ENCODE peak calls at places on chromosomes 4 and X, in seven cellular contexts. One of them, this sample, is unnamed.

GRCh38 chr4:83128235-83128929 is 13.9 kb upstream of the PLAC8 start:
- DNase-seq in K562: no peak
- DNase-seq in nephron progenitor cell: no peak
- DNase-seq in astrocyte of the spinal cord: peak
- DNase-seq in glutamatergic neuron: no peak
- DNase-seq in fibroblast of lung: peak
- DNase-seq in AG04449: peak
- DNase-seq in this sample: no peak

GRCh38 chr4:88792821-88793220 is 95.2 kb upstream of the NAP1L5 start:
- DNase-seq in K562: no peak
- DNase-seq in nephron progenitor cell: no peak
- DNase-seq in astrocyte of the spinal cord: peak
- DNase-seq in glutamatergic neuron: no peak
- DNase-seq in fibroblast of lung: no peak
- DNase-seq in AG04449: no peak
- DNase-seq in this sample: no peak

GRCh38 chr4:61517144-61517543 is 317.0 kb downstream of the ADGRL3 start:
- DNase-seq in K562: no peak
- DNase-seq in nephron progenitor cell: peak
- DNase-seq in astrocyte of the spinal cord: no peak
- DNase-seq in glutamatergic neuron: peak
- DNase-seq in fibroblast of lung: no peak
- DNase-seq in AG04449: no peak
- DNase-seq in this sample: no peak

GRCh38 chr4:133624744-133625143 is 475.6 kb downstream of the PCDH10 start:
- DNase-seq in K562: no peak
- DNase-seq in nephron progenitor cell: peak
- DNase-seq in astrocyte of the spinal cord: peak
- DNase-seq in glutamatergic neuron: no peak
- DNase-seq in fibroblast of lung: no peak
- DNase-seq in AG04449: no peak
- DNase-seq in this sample: no peak

GRCh38 chr4:16729361-16729760 is 169.1 kb downstream of the LDB2 start:
- DNase-seq in K562: no peak
- DNase-seq in nephron progenitor cell: no peak
- DNase-seq in astrocyte of the spinal cord: no peak
- DNase-seq in glutamatergic neuron: no peak
- DNase-seq in fibroblast of lung: no peak
- DNase-seq in AG04449: no peak
- DNase-seq in this sample: no peak

GRCh38 chrX:16476692-16477091 is 173.3 kb upstream of the S100G start:
- DNase-seq in K562: no peak
- DNase-seq in nephron progenitor cell: no peak
- DNase-seq in astrocyte of the spinal cord: no peak
- DNase-seq in glutamatergic neuron: no peak
- DNase-seq in fibroblast of lung: no peak
- DNase-seq in AG04449: no peak
- DNase-seq in this sample: no peak

GRCh38 chrX:136750364-136750763 is 30.4 kb downstream of the ARHGEF6 start:
- DNase-seq in K562: no peak
- DNase-seq in nephron progenitor cell: no peak
- DNase-seq in astrocyte of the spinal cord: peak
- DNase-seq in glutamatergic neuron: no peak
- DNase-seq in fibroblast of lung: no peak
- DNase-seq in AG04449: no peak
- DNase-seq in this sample: no peak

GRCh38 chr4:153485860-153486259 is 19.7 kb downstream of the TMEM131L start:
- DNase-seq in K562: no peak
- DNase-seq in nephron progenitor cell: no peak
- DNase-seq in astrocyte of the spinal cord: no peak
- DNase-seq in glutamatergic neuron: no peak
- DNase-seq in fibroblast of lung: no peak
- DNase-seq in AG04449: no peak
- DNase-seq in this sample: no peak

GRCh38 chr4:140300271-140300970 is 73.0 kb upstream of the SCOC start:
- DNase-seq in K562: no peak
- DNase-seq in nephron progenitor cell: no peak
- DNase-seq in astrocyte of the spinal cord: peak
- DNase-seq in glutamatergic neuron: no peak
- DNase-seq in fibroblast of lung: peak
- DNase-seq in AG04449: peak
- DNase-seq in this sample: peak

GRCh38 chr4:52578951-52579350 is 80.2 kb downstream of the USP46 start:
- DNase-seq in K562: no peak
- DNase-seq in nephron progenitor cell: no peak
- DNase-seq in astrocyte of the spinal cord: no peak
- DNase-seq in glutamatergic neuron: no peak
- DNase-seq in fibroblast of lung: no peak
- DNase-seq in AG04449: no peak
- DNase-seq in this sample: no peak

GRCh38 chrX:9873952-9874351 is 87.7 kb downstream of the SHROOM2 start:
- DNase-seq in K562: peak
- DNase-seq in nephron progenitor cell: no peak
- DNase-seq in astrocyte of the spinal cord: peak
- DNase-seq in glutamatergic neuron: peak
- DNase-seq in fibroblast of lung: peak
- DNase-seq in AG04449: no peak
- DNase-seq in this sample: peak

GRCh38 chrX:47623540-47624027 is 3.9 kb upstream of the SYN1 start:
- DNase-seq in K562: peak
- DNase-seq in nephron progenitor cell: peak
- DNase-seq in astrocyte of the spinal cord: peak
- DNase-seq in glutamatergic neuron: peak
- DNase-seq in fibroblast of lung: peak
- DNase-seq in AG04449: no peak
- DNase-seq in this sample: peak

GRCh38 chr4:789571-790465 is 36.1 kb downstream of the CPLX1 start:
- DNase-seq in K562: no peak
- DNase-seq in nephron progenitor cell: no peak
- DNase-seq in astrocyte of the spinal cord: no peak
- DNase-seq in glutamatergic neuron: peak
- DNase-seq in fibroblast of lung: no peak
- DNase-seq in AG04449: no peak
- DNase-seq in this sample: no peak

GRCh38 chrX:145405012-145405411 is 157.7 kb downstream of the SPANXN1 start:
- DNase-seq in K562: peak
- DNase-seq in nephron progenitor cell: peak
- DNase-seq in astrocyte of the spinal cord: peak
- DNase-seq in glutamatergic neuron: no peak
- DNase-seq in fibroblast of lung: peak
- DNase-seq in AG04449: no peak
- DNase-seq in this sample: peak

GRCh38 chr4:4430492-4431195 is 43.7 kb downstream of the NSG1 start:
- DNase-seq in K562: peak
- DNase-seq in nephron progenitor cell: peak
- DNase-seq in astrocyte of the spinal cord: peak
- DNase-seq in glutamatergic neuron: peak
- DNase-seq in fibroblast of lung: peak
- DNase-seq in AG04449: peak
- DNase-seq in this sample: peak

GRCh38 chrX:10795721-10796120 is 175.3 kb upstream of the MID1 start:
- DNase-seq in K562: no peak
- DNase-seq in nephron progenitor cell: no peak
- DNase-seq in astrocyte of the spinal cord: no peak
- DNase-seq in glutamatergic neuron: no peak
- DNase-seq in fibroblast of lung: no peak
- DNase-seq in AG04449: no peak
- DNase-seq in this sample: no peak

GRCh38 chr4:38870098-38870850 is 2.7 kb downstream of the FAM114A1 start:
- DNase-seq in K562: no peak
- DNase-seq in nephron progenitor cell: no peak
- DNase-seq in astrocyte of the spinal cord: no peak
- DNase-seq in glutamatergic neuron: no peak
- DNase-seq in fibroblast of lung: no peak
- DNase-seq in AG04449: no peak
- DNase-seq in this sample: no peak

GRCh38 chrX:115289465-115289864 is at the start of gene LUZP4:
- DNase-seq in K562: peak
- DNase-seq in nephron progenitor cell: no peak
- DNase-seq in astrocyte of the spinal cord: no peak
- DNase-seq in glutamatergic neuron: no peak
- DNase-seq in fibroblast of lung: no peak
- DNase-seq in AG04449: no peak
- DNase-seq in this sample: no peak

GRCh38 chrX:115284877-115285276 is 4.6 kb upstream of the LUZP4 start:
- DNase-seq in K562: no peak
- DNase-seq in nephron progenitor cell: no peak
- DNase-seq in astrocyte of the spinal cord: no peak
- DNase-seq in glutamatergic neuron: no peak
- DNase-seq in fibroblast of lung: peak
- DNase-seq in AG04449: no peak
- DNase-seq in this sample: no peak
- TF ChIP-seq CTCF in K562: no peak
- TF ChIP-seq CTCF in nephron progenitor cell: no peak
- TF ChIP-seq CTCF in astrocyte of the spinal cord: no peak
- TF ChIP-seq CTCF in glutamatergic neuron: no peak
- TF ChIP-seq CTCF in fibroblast of lung: peak
- TF ChIP-seq CTCF in AG04449: no peak
- TF ChIP-seq CTCF in this sample: no peak

GRCh38 chr4:139281212-139281611 is 1.2 kb upstream of the MGARP start:
- DNase-seq in K562: no peak
- DNase-seq in nephron progenitor cell: no peak
- DNase-seq in astrocyte of the spinal cord: no peak
- DNase-seq in glutamatergic neuron: no peak
- DNase-seq in fibroblast of lung: no peak
- DNase-seq in AG04449: no peak
- DNase-seq in this sample: no peak
- TF ChIP-seq CTCF in K562: peak
- TF ChIP-seq CTCF in nephron progenitor cell: peak
- TF ChIP-seq CTCF in astrocyte of the spinal cord: peak
- TF ChIP-seq CTCF in glutamatergic neuron: no peak
- TF ChIP-seq CTCF in fibroblast of lung: no peak
- TF ChIP-seq CTCF in AG04449: no peak
- TF ChIP-seq CTCF in this sample: no peak

GRCh38 chr4:156970501-156971167 is 965 bp downstream of the PDGFC start:
- DNase-seq in K562: no peak
- DNase-seq in nephron progenitor cell: peak
- DNase-seq in astrocyte of the spinal cord: no peak
- DNase-seq in glutamatergic neuron: peak
- DNase-seq in fibroblast of lung: peak
- DNase-seq in AG04449: no peak
- DNase-seq in this sample: no peak
- TF ChIP-seq CTCF in K562: no peak
- TF ChIP-seq CTCF in nephron progenitor cell: peak
- TF ChIP-seq CTCF in astrocyte of the spinal cord: peak
- TF ChIP-seq CTCF in glutamatergic neuron: no peak
- TF ChIP-seq CTCF in fibroblast of lung: peak
- TF ChIP-seq CTCF in AG04449: peak
- TF ChIP-seq CTCF in this sample: no peak

GRCh38 chr4:73750730-73751129 is 10.4 kb downstream of the CXCL8 start:
- DNase-seq in K562: no peak
- DNase-seq in nephron progenitor cell: no peak
- DNase-seq in astrocyte of the spinal cord: no peak
- DNase-seq in glutamatergic neuron: no peak
- DNase-seq in fibroblast of lung: no peak
- DNase-seq in AG04449: no peak
- DNase-seq in this sample: no peak
- TF ChIP-seq CTCF in K562: no peak
- TF ChIP-seq CTCF in nephron progenitor cell: no peak
- TF ChIP-seq CTCF in astrocyte of the spinal cord: no peak
- TF ChIP-seq CTCF in glutamatergic neuron: no peak
- TF ChIP-seq CTCF in fibroblast of lung: no peak
- TF ChIP-seq CTCF in AG04449: no peak
- TF ChIP-seq CTCF in this sample: no peak

GRCh38 chr4:137632842-137633241 is 100.5 kb upstream of the PCDH18 start:
- DNase-seq in K562: no peak
- DNase-seq in nephron progenitor cell: no peak
- DNase-seq in astrocyte of the spinal cord: no peak
- DNase-seq in glutamatergic neuron: no peak
- DNase-seq in fibroblast of lung: no peak
- DNase-seq in AG04449: no peak
- DNase-seq in this sample: no peak

GRCh38 chr4:137630252-137630651 is 98.0 kb upstream of the PCDH18 start:
- DNase-seq in K562: no peak
- DNase-seq in nephron progenitor cell: no peak
- DNase-seq in astrocyte of the spinal cord: no peak
- DNase-seq in glutamatergic neuron: no peak
- DNase-seq in fibroblast of lung: no peak
- DNase-seq in AG04449: no peak
- DNase-seq in this sample: no peak

GRCh38 chr4:137631605-137632004 is 99.3 kb upstream of the PCDH18 start:
- DNase-seq in K562: no peak
- DNase-seq in nephron progenitor cell: no peak
- DNase-seq in astrocyte of the spinal cord: no peak
- DNase-seq in glutamatergic neuron: no peak
- DNase-seq in fibroblast of lung: no peak
- DNase-seq in AG04449: no peak
- DNase-seq in this sample: no peak

GRCh38 chr4:137623013-137623412 is 90.7 kb upstream of the PCDH18 start:
- DNase-seq in K562: no peak
- DNase-seq in nephron progenitor cell: no peak
- DNase-seq in astrocyte of the spinal cord: no peak
- DNase-seq in glutamatergic neuron: no peak
- DNase-seq in fibroblast of lung: peak
- DNase-seq in AG04449: no peak
- DNase-seq in this sample: no peak

GRCh38 chr4:137627938-137628460 is 95.7 kb upstream of the PCDH18 start:
- DNase-seq in K562: no peak
- DNase-seq in nephron progenitor cell: no peak
- DNase-seq in astrocyte of the spinal cord: no peak
- DNase-seq in glutamatergic neuron: no peak
- DNase-seq in fibroblast of lung: no peak
- DNase-seq in AG04449: no peak
- DNase-seq in this sample: no peak
- TF ChIP-seq CTCF in K562: no peak
- TF ChIP-seq CTCF in nephron progenitor cell: no peak
- TF ChIP-seq CTCF in astrocyte of the spinal cord: no peak
- TF ChIP-seq CTCF in glutamatergic neuron: no peak
- TF ChIP-seq CTCF in fibroblast of lung: no peak
- TF ChIP-seq CTCF in AG04449: no peak
- TF ChIP-seq CTCF in this sample: no peak

DNA sequence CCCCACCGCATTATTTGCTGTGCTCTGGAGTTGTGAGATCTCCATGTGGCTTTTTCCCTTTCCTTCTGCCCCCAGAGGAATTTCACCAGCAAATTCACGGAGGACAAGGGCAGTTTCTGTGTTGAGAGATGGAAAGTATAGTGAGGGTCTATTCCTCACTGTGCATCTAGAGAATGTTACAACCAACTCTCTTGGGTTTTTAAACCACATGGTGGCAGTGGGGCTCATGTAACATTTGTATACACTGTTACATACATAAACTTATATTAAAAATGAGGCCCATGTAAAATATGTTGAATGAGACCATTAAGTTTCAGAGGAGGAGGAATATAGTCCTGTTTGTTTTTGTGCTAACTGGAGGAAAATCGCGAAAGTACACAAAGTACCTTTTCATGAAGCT is 914 bp upstream of the PRKG2 start:
- DNase-seq in K562: no peak
- DNase-seq in nephron progenitor cell: no peak
- DNase-seq in astrocyte of the spinal cord: no peak
- DNase-seq in glutamatergic neuron: no peak
- DNase-seq in fibroblast of lung: peak
- DNase-seq in AG04449: no peak
- DNase-seq in this sample: no peak
- TF ChIP-seq CTCF in K562: no peak
- TF ChIP-seq CTCF in nephron progenitor cell: no peak
- TF ChIP-seq CTCF in astrocyte of the spinal cord: no peak
- TF ChIP-seq CTCF in glutamatergic neuron: no peak
- TF ChIP-seq CTCF in fibroblast of lung: no peak
- TF ChIP-seq CTCF in AG04449: no peak
- TF ChIP-seq CTCF in this sample: no peak